ENCODE peak calls at places on chromosomes 4 and X, in five cellular contexts. P is upper lobe of right lung, W is hepatocyte, N is tibial nerve, Y is IMR-90. L is an unnamed sample.
A peak's percentile ranks its signal among the peaks of the same experiment; 100 is the strongest.

GRCh38 chr4:67886281-67886680 is 2.5 kb upstream of the TMPRSS11D start:
- DNase-seq in P (no peak), W (no peak), N (no peak), Y (peak; percentile 61), L (no peak)

GRCh38 chrX:123959281-123960063 is 2.0 kb upstream of the STAG2 start:
- DNase-seq in P (peak; percentile 67), W (peak; percentile 27), N (peak; percentile 59), Y (no peak), L (peak; percentile 28)

GRCh38 chrX:49627030-49627777 is 28.4 kb downstream of the GAGE1 start:
- DNase-seq in P (no peak), W (no peak), N (no peak), Y (no peak), L (no peak)

GRCh38 chr4:176498857-176499256 is 179.1 kb downstream of the SPCS3 start:
- DNase-seq in P (no peak), W (no peak), N (no peak), Y (peak; percentile 66), L (no peak)

GRCh38 chrX:122434942-122435341 is 749.1 kb upstream of the GRIA3 start:
- DNase-seq in P (no peak), W (no peak), N (no peak), Y (no peak), L (no peak)

GRCh38 chrX:154013614-154014360 is 5.9 kb downstream of the IRAK1 start:
- DNase-seq in P (peak; percentile 76), W (peak; percentile 56), N (no peak), Y (peak; percentile 10), L (peak; percentile 38)

GRCh38 chrX:21725498-21725897 is 32.4 kb downstream of the SMPX start:
- DNase-seq in P (no peak), W (peak; percentile 43), N (no peak), Y (peak; percentile 60), L (no peak)

GRCh38 chr4:126899382-126899801 is 733.4 kb upstream of the INTU start:
- DNase-seq in P (no peak), W (no peak), N (no peak), Y (peak; percentile 94), L (no peak)

GRCh38 chrX:30887721-30888120 is 1.3 kb downstream of the TAB3 start:
- DNase-seq in P (no peak), W (no peak), N (no peak), Y (no peak), L (no peak)

DNA sequence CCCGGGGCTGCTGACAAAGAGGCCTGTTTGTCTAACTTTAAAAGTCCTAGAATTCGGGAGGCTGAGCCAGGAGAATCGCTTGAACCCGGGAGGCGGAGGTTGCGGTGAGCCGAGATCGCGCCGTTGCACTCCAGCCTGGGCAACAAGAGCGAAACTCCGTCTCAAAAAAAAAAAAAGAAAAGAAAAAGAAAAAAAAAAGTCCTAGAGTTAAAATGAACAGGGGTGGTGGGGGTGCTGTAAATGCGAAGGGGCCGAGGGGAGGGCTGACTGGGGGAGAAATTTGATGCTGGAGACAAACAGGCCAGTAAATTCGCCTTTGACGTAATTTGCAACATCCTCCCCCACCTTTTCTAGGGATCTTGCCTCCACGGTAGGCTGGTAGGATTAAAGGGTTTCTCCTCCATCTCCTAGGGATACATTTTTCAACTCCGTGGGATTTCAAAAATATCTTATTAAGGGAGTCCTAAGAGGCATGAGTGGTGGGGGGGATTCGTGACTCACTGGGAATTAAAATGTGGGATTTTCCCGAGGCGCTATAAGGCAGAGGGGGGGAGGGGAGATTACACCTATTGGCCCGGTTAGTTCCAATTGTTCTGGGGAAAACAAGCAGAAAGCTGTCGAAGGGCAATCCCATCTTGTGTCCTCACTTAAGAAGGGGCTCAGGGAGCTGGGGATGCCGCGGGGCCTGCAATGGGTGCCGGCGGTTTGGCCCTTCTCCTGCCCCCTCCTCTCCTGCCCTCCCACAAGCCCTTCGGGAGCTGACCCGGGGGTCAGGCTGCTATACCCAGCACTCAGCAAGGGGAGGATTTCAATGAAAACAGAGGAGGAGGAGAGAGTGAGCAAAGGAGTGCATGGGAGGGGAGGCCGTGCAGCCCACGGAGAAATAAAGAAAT is 3.0 kb upstream of the BCOR start:
- DNase-seq in P (no peak), W (no peak), N (no peak), Y (no peak), L (peak; percentile 10)
- H3K4me1 ChIP-seq in P (peaks cover 5% of the 10 kb centered on the region), W (peaks cover 46% of the 10 kb centered on the region), N (no peaks in the 10 kb centered on the region), Y (no peaks in the 10 kb centered on the region), L (peaks cover 31% of the 10 kb centered on the region)

DNA sequence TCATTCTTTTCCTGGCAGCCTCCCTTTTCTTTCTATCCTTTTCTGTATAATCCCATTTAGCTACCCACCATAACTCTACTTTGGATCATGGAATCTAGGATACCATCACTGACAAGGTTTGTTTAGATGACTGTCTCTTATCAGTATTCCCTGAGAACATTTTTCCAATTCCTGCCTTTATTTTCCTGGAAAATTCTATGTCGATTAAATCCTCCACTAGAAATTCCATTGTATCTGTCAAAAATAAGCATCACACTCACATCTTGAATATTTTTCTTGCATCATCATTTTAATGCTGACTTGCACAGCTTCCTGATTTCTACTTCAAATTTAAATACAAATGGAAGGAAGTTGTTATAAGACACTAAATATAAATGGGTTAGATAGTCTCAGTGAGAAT is 20.2 kb downstream of the TRIM2 start:
- DNase-seq in P (no peak), W (no peak), N (no peak), Y (no peak), L (no peak)
- H3K4me3 ChIP-seq in P (peak overlapping the region; percentile 68), W (no peak overlapping the region), N (no peak overlapping the region), Y (no peak overlapping the region), L (no peak overlapping the region)

GRCh38 chr4:891747-892146 is 40.4 kb downstream of the GAK start:
- DNase-seq in P (no peak), W (no peak), N (no peak), Y (no peak), L (no peak)

GRCh38 chr4:895596-895995 is 36.5 kb downstream of the GAK start:
- DNase-seq in P (no peak), W (no peak), N (no peak), Y (no peak), L (no peak)

GRCh38 chr4:892780-893179 is 39.3 kb downstream of the GAK start:
- DNase-seq in P (no peak), W (no peak), N (no peak), Y (no peak), L (no peak)

GRCh38 chr4:893995-894705 is 38.0 kb downstream of the GAK start:
- DNase-seq in P (no peak), W (no peak), N (no peak), Y (no peak), L (no peak)

DNA sequence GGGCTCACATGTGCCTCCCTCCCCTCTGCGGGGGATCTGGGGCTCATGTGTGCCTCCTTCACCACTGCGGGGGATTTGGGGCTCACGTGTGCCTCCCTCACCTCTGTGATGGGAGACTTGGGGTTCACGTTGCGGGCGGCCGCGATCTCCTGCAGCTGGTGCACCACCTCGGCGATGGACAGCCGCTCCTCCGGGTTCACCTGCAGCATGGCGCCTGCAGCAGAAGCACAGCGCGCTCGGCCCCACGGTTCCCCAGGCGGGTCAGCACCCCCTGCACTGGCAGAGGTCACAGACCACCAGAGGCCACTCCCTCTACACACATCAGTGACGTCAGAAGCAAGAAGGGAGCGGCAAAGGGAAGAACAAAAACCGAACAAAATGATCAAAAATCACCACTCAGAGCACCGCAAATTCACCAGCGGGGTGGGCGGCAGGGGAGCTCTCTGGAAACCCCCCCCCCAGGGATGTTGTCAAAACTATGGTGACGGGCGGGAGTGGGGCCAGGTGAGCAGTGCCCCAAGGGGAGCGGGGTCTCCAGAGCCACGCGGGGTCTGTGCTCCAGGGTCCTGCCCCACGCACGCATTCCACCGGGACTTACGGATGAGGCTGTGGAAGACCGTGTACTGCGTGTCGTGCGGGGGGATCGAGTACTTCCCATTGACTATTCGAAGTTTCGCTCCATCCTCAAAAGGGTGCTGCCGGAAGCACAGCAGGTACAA is 38.7 kb downstream of the GAK start:
- DNase-seq in P (no peak), W (no peak), N (no peak), Y (no peak), L (no peak)
- H3K36me3 ChIP-seq in P (peaks cover 81% of the 10 kb centered on the region), W (no peaks in the 10 kb centered on the region), N (peaks cover 100% of the 10 kb centered on the region), Y (peaks cover 68% of the 10 kb centered on the region), L (peaks cover 2% of the 10 kb centered on the region)

DNA sequence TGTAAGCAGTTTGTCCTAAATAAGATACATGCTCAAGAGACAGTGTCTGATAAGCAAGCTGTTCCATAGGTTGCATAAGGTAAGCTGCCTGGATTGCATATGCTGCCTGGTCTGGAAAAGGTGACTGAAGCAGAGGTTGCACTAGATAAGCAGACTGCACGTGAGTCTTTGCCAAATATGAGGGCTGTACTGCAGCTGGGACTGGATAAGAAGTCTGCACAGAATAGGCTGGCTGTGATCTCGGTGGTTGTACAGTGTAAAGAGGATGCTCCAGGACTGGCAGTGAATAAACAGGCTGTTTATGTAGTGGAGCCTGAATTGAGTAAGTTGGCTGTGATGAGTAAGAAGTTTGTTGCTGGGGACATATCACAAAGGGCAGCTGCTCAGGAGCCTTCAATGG is 68.9 kb downstream of the WNK3 start:
- DNase-seq in P (no peak), W (peak; percentile 20), N (no peak), Y (no peak), L (no peak)
- H3K4me1 ChIP-seq in P (no peaks in the 10 kb centered on the region), W (no peaks in the 10 kb centered on the region), N (no peaks in the 10 kb centered on the region), Y (no peaks in the 10 kb centered on the region), L (no peaks in the 10 kb centered on the region)

GRCh38 chr4:26030260-26030667 is 116.2 kb downstream of the SMIM20 start:
- DNase-seq in P (no peak), W (no peak), N (no peak), Y (no peak), L (no peak)

GRCh38 chr4:26030780-26031179 is 116.8 kb downstream of the SMIM20 start:
- DNase-seq in P (no peak), W (no peak), N (no peak), Y (no peak), L (no peak)

GRCh38 chr4:26028133-26028792 is 114.2 kb downstream of the SMIM20 start:
- DNase-seq in P (no peak), W (no peak), N (no peak), Y (no peak), L (no peak)

GRCh38 chr4:26029512-26030131 is 115.6 kb downstream of the SMIM20 start:
- DNase-seq in P (no peak), W (no peak), N (no peak), Y (no peak), L (no peak)

DNA sequence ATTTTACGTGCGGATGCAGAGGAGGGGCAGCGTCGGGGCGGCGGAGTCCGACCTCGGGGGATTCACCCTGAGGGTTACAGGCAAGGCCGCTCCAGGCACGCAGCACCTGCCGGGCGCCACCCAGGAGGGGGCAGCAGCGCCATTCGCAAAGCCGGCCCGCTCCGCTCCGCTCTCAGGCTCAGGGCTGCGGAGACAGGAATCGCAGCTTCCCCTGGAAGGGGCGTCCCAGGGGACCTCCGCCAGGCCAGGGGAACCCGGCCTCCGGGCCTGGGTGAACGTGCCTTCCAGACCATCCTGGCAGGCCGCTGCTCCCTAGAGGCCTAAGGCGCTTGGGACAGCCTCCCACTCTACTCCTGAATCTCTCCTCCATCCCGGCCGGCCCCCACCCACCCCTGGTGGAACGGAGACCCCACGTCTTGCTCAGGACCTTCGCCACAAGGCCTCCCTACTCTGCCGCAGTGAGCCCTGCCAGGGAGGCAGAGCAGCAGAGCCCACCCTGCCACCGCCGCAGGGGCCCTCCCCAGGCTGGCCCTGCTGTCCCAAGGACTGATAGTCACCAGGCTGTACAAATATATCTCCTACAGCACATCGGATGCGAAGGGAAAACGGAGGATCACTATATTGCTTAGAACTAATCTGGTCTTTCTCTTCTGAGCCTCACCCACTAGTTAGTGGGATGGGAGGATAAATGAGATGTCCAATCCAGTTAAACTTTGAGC is 114.9 kb downstream of the SMIM20 start:
- DNase-seq in P (peak; percentile 89), W (peak; percentile 90), N (peak; percentile 54), Y (peak; percentile 58), L (no peak)
- H3K4me3 ChIP-seq in P (no peak overlapping the region), W (no peak overlapping the region), N (no peak overlapping the region), Y (no peak overlapping the region), L (no peak overlapping the region)

GRCh38 chr4:37836838-37837413 is 10.4 kb downstream of the PGM2 start:
- DNase-seq in P (no peak), W (no peak), N (no peak), Y (no peak), L (no peak)
- H3K36me3 ChIP-seq in P (peaks cover 44% of the 10 kb centered on the region), W (no peaks in the 10 kb centered on the region), N (peaks cover 55% of the 10 kb centered on the region), Y (peaks cover 22% of the 10 kb centered on the region), L (peaks cover 6% of the 10 kb centered on the region)